ENCODE peak calls at places on chromosomes 7 and 10, in nine cellular contexts. Q is naive thymus-derived CD4-positive, alpha-beta T cell; R is body of pancreas; O is heart left ventricle; I is colonic mucosa; N is uterus; J is vagina; X is lung; V is psoas muscle. Z is an unnamed sample.
A peak's percentile ranks its signal among the peaks of the same experiment; 100 is the strongest.

GRCh38 chr7:9231683-9232082 is 798.3 kb downstream of the NXPH1 start:
- DNase-seq in Q (no peak), R (no peak), O (no peak), I (no peak), N (no peak), J (no peak), X (no peak), V (no peak), Z (no peak)

GRCh38 chr7:44377681-44378421 is 52.5 kb upstream of the CAMK2B start:
- DNase-seq in Q (no peak), R (no peak), O (no peak), I (no peak), N (no peak), J (no peak), X (peak; percentile 26), V (no peak), Z (no peak)

GRCh38 chr7:90988523-90988922 is 275.7 kb upstream of the FZD1 start:
- DNase-seq in Q (no peak), R (peak; percentile 32), O (peak; percentile 33), I (no peak), N (no peak), J (no peak), X (no peak), V (no peak), Z (no peak)

GRCh38 chr7:111138196-111138569 is 47.3 kb downstream of the LRRN3 start:
- DNase-seq in Q (peak; percentile 40), R (peak; percentile 26), O (peak; percentile 43), I (peak; percentile 26), N (peak; percentile 19), J (no peak), X (no peak), V (peak; percentile 17), Z (peak; percentile 28)

GRCh38 chr7:27642271-27642670 is 20.4 kb downstream of the HIBADH start:
- DNase-seq in Q (no peak), R (no peak), O (no peak), I (no peak), N (no peak), J (no peak), X (no peak), V (no peak), Z (no peak)

GRCh38 chr7:142300689-142301088 is 42.8 kb upstream of the PRSS58 start:
- DNase-seq in Q (no peak), R (no peak), O (no peak), I (no peak), N (no peak), J (no peak), X (no peak), V (no peak), Z (no peak)

GRCh38 chr7:77258014-77258413 is 58.4 kb upstream of the FGL2 start:
- DNase-seq in Q (no peak), R (no peak), O (no peak), I (no peak), N (no peak), J (no peak), X (no peak), V (no peak), Z (no peak)

GRCh38 chr10:47013469-47014169 is 102.4 kb downstream of the PTPN20 start:
- DNase-seq in Q (no peak), R (no peak), O (peak; percentile 44), I (no peak), N (no peak), J (no peak), X (no peak), V (peak; percentile 48), Z (no peak)

GRCh38 chr10:116470071-116470470 is 42.4 kb downstream of the PNLIPRP3 start:
- DNase-seq in Q (no peak), R (no peak), O (no peak), I (no peak), N (no peak), J (no peak), X (no peak), V (no peak), Z (no peak)

GRCh38 chr10:122981066-122981464 is 864 bp downstream of the PSTK start:
- DNase-seq in Q (no peak), R (no peak), O (no peak), I (no peak), N (no peak), J (no peak), X (no peak), V (no peak), Z (no peak)

GRCh38 chr7:96636342-96636865 is 73.2 kb downstream of the SEM1 start:
- DNase-seq in Q (no peak), R (no peak), O (no peak), I (no peak), N (no peak), J (no peak), X (no peak), V (no peak), Z (no peak)

GRCh38 chr7:27708485-27708884 is 31.5 kb upstream of the TAX1BP1 start:
- DNase-seq in Q (no peak), R (no peak), O (no peak), I (no peak), N (no peak), J (no peak), X (no peak), V (no peak), Z (no peak)

GRCh38 chr7:79620291-79620690 is 166.8 kb upstream of the MAGI2 start:
- DNase-seq in Q (no peak), R (no peak), O (no peak), I (no peak), N (no peak), J (no peak), X (no peak), V (no peak), Z (no peak)

GRCh38 chr10:11525503-11525902 is 85.9 kb downstream of the USP6NL start:
- DNase-seq in Q (no peak), R (peak; percentile 36), O (peak; percentile 78), I (peak; percentile 37), N (peak; percentile 65), J (no peak), X (no peak), V (peak; percentile 73), Z (no peak)

GRCh38 chr7:22125436-22125835 is 179.7 kb upstream of the CDCA7L start:
- DNase-seq in Q (no peak), R (no peak), O (no peak), I (no peak), N (no peak), J (no peak), X (no peak), V (no peak), Z (no peak)

GRCh38 chr10:110584006-110584405 is 16.5 kb downstream of the SMC3 start:
- DNase-seq in Q (no peak), R (no peak), O (no peak), I (no peak), N (no peak), J (no peak), X (no peak), V (no peak), Z (no peak)

GRCh38 chr10:49458869-49459268 is 63.0 kb upstream of the DRGX start:
- DNase-seq in Q (no peak), R (no peak), O (no peak), I (no peak), N (no peak), J (no peak), X (no peak), V (no peak), Z (no peak)

GRCh38 chr10:124648131-124648475 is 96.1 kb downstream of the FAM53B start:
- DNase-seq in Q (no peak), R (no peak), O (no peak), I (no peak), N (no peak), J (no peak), X (no peak), V (no peak), Z (no peak)
- H3K27ac ChIP-seq in Q (peak overlapping the region; percentile 62), R (no peak overlapping the region), O (peak overlapping the region; percentile 97), I (peak overlapping the region; percentile 71), N (peak overlapping the region; percentile 74), J (peak overlapping the region; percentile 75), X (peak overlapping the region; percentile 67), V (peak overlapping the region; percentile 84), Z (peak overlapping the region; percentile 72)

GRCh38 chr10:98403812-98404504 is 11.0 kb downstream of the PYROXD2 start:
- DNase-seq in Q (no peak), R (no peak), O (no peak), I (no peak), N (no peak), J (no peak), X (no peak), V (no peak), Z (no peak)

GRCh38 chr10:98402513-98402912 is 12.5 kb downstream of the PYROXD2 start:
- DNase-seq in Q (no peak), R (no peak), O (no peak), I (no peak), N (no peak), J (no peak), X (no peak), V (no peak), Z (no peak)

GRCh38 chr10:98405422-98405821 is 9.6 kb downstream of the PYROXD2 start:
- DNase-seq in Q (no peak), R (no peak), O (no peak), I (no peak), N (no peak), J (no peak), X (no peak), V (no peak), Z (no peak)

GRCh38 chr10:98404571-98405396 is 10.2 kb downstream of the PYROXD2 start:
- DNase-seq in Q (no peak), R (no peak), O (no peak), I (no peak), N (no peak), J (no peak), X (no peak), V (no peak), Z (no peak)

GRCh38 chr10:98402931-98403717 is 11.9 kb downstream of the PYROXD2 start:
- DNase-seq in Q (no peak), R (no peak), O (no peak), I (no peak), N (no peak), J (no peak), X (no peak), V (no peak), Z (no peak)
- H3K27ac ChIP-seq in Q (no peak overlapping the region), R (no peak overlapping the region), O (no peak overlapping the region), I (no peak overlapping the region), N (no peak overlapping the region), J (peak overlapping the region; percentile 63), X (no peak overlapping the region), V (no peak overlapping the region), Z (no peak overlapping the region)

DNA sequence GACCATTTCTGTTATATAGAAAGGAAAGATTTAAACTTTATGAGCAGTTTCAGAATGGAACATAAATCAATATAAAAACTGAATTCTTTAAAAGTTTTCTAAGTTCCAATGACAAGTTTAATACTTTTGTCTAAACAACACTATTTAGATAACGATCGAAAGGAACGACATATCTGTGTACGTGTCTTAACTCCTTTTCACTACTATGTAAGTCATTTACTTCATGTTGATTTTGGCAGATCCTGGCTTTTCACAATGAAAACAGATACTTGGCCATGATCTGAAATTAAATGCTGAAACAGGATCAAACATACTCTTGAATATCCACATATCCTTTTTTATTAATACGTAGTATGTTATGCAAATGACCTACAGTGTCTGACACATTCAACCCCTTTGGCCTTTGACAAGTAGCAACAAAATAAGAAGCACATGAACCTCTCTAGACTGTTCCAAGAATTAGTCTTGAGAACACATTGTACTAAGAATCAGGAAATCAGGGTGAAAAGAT is 41.9 kb downstream of the RNLS start:
- DNase-seq in Q (no peak), R (no peak), O (no peak), I (no peak), N (no peak), J (no peak), X (no peak), V (no peak), Z (no peak)
- H3K27ac ChIP-seq in Q (no peak overlapping the region), R (no peak overlapping the region), O (peak overlapping the region; percentile 43), I (no peak overlapping the region), N (peak overlapping the region; percentile 89), J (peak overlapping the region; percentile 27), X (no peak overlapping the region), V (peak overlapping the region; percentile 38), Z (no peak overlapping the region)

GRCh38 chr10:71474702-71475242 is 78.1 kb downstream of the CDH23 start:
- DNase-seq in Q (no peak), R (no peak), O (no peak), I (no peak), N (no peak), J (no peak), X (no peak), V (no peak), Z (no peak)
- H3K27ac ChIP-seq in Q (no peak overlapping the region), R (no peak overlapping the region), O (peak overlapping the region; percentile 75), I (no peak overlapping the region), N (peak overlapping the region; percentile 54), J (no peak overlapping the region), X (no peak overlapping the region), V (no peak overlapping the region), Z (no peak overlapping the region)